ENCODE peak calls at places on chromosome 13, in ten cellular contexts. F is osteocyte, Z is endothelial cell, B is H1, A is left ventricle myocardium inferior, D is heart left ventricle, T is astrocyte of the cerebellum, I is IMR-90, C is GM12864, H is AG04450. E is an unnamed sample.

GRCh38 chr13:106626473-106626872 is 58.5 kb upstream of the ARGLU1 start:
- DNase-seq in C (no peak), H (no peak), I (no peak), F (no peak), B (no peak), A (no peak), T (no peak), D (no peak), Z (no peak), E (no peak)

GRCh38 chr13:110187501-110188161 is 119.3 kb downstream of the COL4A1 start:
- DNase-seq in B (no peak), C (no peak), T (peak), I (peak), D (no peak), Z (no peak), H (peak), F (no peak), A (peak), E (no peak)

GRCh38 chr13:42363941-42364612 is 92.1 kb downstream of the AKAP11 start:
- DNase-seq in F (no peak), Z (no peak), D (no peak), I (peak), T (no peak), A (no peak), H (no peak), B (no peak), C (no peak), E (no peak)

GRCh38 chr13:99978781-99979452 is 2.7 kb upstream of the ZIC2 start:
- DNase-seq in A (no peak), F (peak), Z (peak), D (no peak), B (peak), C (no peak), I (no peak), T (no peak), H (no peak), E (no peak)

GRCh38 chr13:87234981-87235380 is 436.2 kb upstream of the SLITRK5 start:
- DNase-seq in I (peak), Z (no peak), T (peak), D (no peak), A (no peak), C (no peak), B (no peak), F (no peak), H (no peak), E (no peak)

GRCh38 chr13:75864718-75865117 is 228.6 kb downstream of the LMO7 start:
- DNase-seq in T (no peak), H (peak), F (no peak), A (no peak), I (peak), Z (no peak), D (no peak), B (no peak), C (no peak), E (no peak)

GRCh38 chr13:27159806-27160563 is 11.6 kb downstream of the USP12 start:
- DNase-seq in Z (no peak), F (no peak), C (no peak), B (no peak), H (no peak), I (no peak), T (no peak), A (no peak), D (no peak), E (no peak)

GRCh38 chr13:51451134-51451466 is 1.7 kb downstream of the INTS6 start:
- DNase-seq in B (no peak), H (no peak), I (no peak), Z (no peak), D (no peak), T (no peak), F (no peak), C (no peak), A (no peak), E (no peak)

GRCh38 chr13:101092985-101093384 is 323.3 kb downstream of the NALCN start:
- DNase-seq in Z (no peak), T (no peak), B (no peak), A (no peak), F (no peak), H (no peak), C (no peak), D (no peak), I (peak), E (no peak)

DNA sequence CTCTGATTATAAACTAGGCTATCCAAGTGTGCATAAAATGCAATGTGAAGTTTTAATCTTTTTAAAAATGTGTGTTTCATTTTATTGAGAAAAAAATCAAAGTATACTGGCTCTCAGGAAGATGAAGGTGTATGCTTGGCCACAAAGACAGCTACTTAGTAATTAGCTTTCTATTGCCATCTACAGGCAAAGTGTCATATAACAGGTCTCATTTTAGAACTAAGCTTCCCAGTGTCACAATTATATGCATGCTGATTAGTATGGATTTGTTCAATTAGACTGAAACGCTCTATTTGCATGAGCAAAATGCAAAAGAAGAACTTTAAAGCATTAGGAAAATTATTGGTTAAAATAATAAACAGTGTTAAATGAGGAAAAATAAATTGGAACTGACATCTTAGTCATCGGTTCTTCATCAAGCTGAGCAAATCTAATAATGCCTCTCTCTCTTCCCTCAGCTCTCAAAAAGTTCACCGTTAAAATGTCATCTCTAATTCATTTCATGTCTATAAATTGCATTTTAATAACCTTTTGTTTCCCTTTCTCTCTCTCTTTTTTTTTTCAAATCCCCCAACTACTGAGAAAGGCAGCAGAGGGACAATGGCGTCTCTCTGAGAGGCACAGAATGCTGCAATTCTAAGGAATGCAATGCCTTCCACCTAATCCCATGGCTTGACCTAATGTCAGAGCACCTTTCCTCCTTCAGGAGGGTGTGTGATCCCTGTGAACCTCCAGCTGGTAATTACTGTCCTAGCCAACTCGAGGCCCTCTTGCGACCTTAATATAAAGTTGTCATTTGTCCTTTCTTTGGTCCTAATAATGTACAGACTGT is 313.1 kb upstream of the MAB21L1 start:
- DNase-seq in F (no peak), A (no peak), B (no peak), I (peak), Z (no peak), D (no peak), H (no peak), T (no peak), C (no peak), E (peak)
- TF ChIP-seq CTCF in F (peak), A (peak), B (peak), I (peak), Z (no peak), D (peak), H (peak), T (peak), C (peak), E (peak)

GRCh38 chr13:39767791-39768564 is 112.5 kb downstream of the COG6 start:
- DNase-seq in C (no peak), H (no peak), Z (no peak), I (no peak), D (no peak), T (no peak), A (no peak), F (no peak), B (no peak), E (no peak)

GRCh38 chr13:39770514-39770913 is 115.1 kb downstream of the COG6 start:
- DNase-seq in A (no peak), Z (no peak), T (no peak), C (no peak), I (no peak), F (no peak), D (no peak), B (no peak), H (no peak), E (no peak)

GRCh38 chr13:39766464-39767167 is 111.2 kb downstream of the COG6 start:
- DNase-seq in Z (no peak), I (no peak), T (no peak), H (no peak), F (no peak), B (no peak), D (no peak), A (no peak), C (no peak), E (no peak)

GRCh38 chr13:39768962-39769361 is 113.5 kb downstream of the COG6 start:
- DNase-seq in A (no peak), D (no peak), T (no peak), H (no peak), B (no peak), I (no peak), C (no peak), Z (no peak), F (no peak), E (no peak)

GRCh38 chr13:39765801-39766463 is 110.5 kb downstream of the COG6 start:
- DNase-seq in H (no peak), D (no peak), I (no peak), Z (peak), F (no peak), C (no peak), A (peak), B (no peak), T (peak), E (no peak)
- TF ChIP-seq CTCF in H (no peak), D (peak), I (peak), Z (no peak), F (peak), C (peak), A (peak), B (peak), T (no peak), E (peak)

GRCh38 chr13:26058704-26059103 is 6.9 kb upstream of the SHISA2 start:
- DNase-seq in H (no peak), D (no peak), C (no peak), Z (no peak), B (no peak), A (no peak), T (no peak), F (no peak), I (no peak), E (no peak)

GRCh38 chr13:26067601-26068000 is 15.8 kb upstream of the SHISA2 start:
- DNase-seq in B (no peak), H (no peak), T (no peak), C (no peak), Z (no peak), D (no peak), F (no peak), I (no peak), A (no peak), E (no peak)

GRCh38 chr13:26061947-26062346 is 10.1 kb upstream of the SHISA2 start:
- DNase-seq in Z (no peak), A (no peak), C (no peak), F (no peak), H (peak), D (no peak), I (peak), B (no peak), T (peak), E (no peak)

GRCh38 chr13:26060366-26060765 is 8.6 kb upstream of the SHISA2 start:
- DNase-seq in B (no peak), C (no peak), D (no peak), I (no peak), Z (no peak), T (no peak), F (no peak), H (no peak), A (no peak), E (no peak)

DNA sequence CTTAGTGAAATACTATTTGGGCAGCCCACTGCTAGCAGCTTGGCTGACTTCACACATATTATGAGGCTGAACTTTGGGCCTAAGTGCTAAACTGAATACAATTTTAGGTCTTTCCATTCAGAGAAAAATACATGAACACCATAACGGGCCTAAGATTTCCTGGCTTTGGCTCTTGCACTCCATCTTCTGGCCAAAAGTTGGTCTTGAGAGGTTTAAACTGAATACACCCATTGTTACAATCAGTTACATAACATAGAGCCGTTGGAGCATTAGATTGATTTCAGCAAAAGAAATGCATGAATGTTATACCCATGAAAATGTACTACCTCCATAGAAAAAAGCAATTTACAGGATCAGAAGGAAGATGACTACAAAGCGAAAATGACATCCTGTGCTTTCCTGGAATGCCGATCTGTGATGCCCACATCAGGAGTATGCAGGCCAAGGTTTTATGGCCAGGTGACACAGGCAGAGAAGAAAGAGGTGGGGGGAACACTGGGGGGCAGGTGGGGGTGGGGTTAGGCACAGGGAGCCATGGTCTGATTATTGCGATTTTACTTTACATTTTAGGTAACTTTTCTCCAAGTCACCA is 11.1 kb upstream of the SHISA2 start:
- DNase-seq in B (no peak), C (no peak), T (peak), F (no peak), H (no peak), Z (peak), D (no peak), I (peak), A (no peak), E (peak)
- TF ChIP-seq CTCF in B (peak), C (peak), T (peak), F (peak), H (peak), Z (peak), D (peak), I (peak), A (peak), E (peak)

DNA sequence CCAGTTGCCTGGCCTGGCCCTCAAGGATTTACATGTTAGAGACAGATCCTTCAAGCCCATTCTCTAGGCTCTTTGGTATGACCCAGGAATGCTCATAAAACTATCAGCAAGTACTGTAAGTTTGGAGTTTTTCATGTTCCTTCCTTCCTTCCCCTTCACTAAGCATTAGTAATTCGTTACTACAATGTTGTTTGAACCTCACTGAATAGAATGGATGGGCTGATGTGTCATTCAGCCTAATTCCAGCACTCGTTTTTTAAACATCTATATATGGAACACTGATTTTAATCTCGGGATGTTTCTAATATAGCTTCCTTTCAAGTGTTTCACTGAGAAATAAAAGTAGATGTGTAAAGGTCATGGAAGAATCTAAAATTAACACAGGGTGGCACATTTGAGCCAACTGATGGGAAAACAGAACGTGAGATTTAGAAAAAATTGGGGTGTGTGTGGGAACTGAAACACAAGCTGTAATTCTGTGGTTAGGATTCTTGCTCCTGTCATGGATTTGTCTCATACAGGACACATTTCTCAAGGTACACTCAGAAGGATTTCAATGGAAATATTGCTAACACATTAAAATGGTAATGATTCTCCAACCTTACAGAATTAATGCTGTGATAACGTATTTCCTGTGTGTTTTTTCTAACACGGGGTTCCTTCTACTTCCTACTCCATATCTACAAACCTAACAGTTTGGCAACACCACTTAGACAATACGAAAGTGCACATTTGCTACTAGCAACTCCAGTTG is 93.4 kb downstream of the FLT1 start:
- DNase-seq in B (no peak), T (no peak), H (no peak), I (peak), Z (no peak), C (no peak), D (no peak), A (no peak), F (no peak), E (no peak)
- TF ChIP-seq CTCF in B (no peak), T (no peak), H (no peak), I (no peak), Z (no peak), C (no peak), D (no peak), A (no peak), F (no peak), E (no peak)

DNA sequence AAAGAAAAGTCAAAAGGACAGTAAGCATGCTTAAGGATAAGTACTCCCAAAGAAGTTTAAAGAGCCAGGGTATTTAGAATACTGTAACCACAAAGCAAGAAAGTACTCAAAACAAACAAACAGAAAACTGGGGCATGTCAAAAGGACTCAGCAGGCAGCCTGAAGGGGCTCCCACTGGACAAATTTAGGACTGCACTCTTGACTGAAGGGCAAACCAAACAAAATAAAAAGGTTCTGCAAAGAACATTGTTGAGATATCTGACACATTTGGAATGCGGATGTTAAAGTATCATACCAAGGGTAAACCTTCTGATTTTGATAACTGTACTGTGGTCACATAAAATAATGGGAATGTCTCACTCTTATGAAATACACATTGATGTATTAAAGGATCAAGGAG is 157.4 kb downstream of the TNFSF13B start:
- DNase-seq in A (no peak), C (no peak), H (no peak), D (no peak), Z (no peak), T (no peak), F (no peak), B (no peak), I (no peak), E (no peak)
- TF ChIP-seq CTCF in A (no peak), C (no peak), H (no peak), D (no peak), Z (no peak), T (no peak), F (peak), B (no peak), I (no peak), E (no peak)